ENCODE peak calls at places on chromosomes 1 and 21, in five cellular contexts. U is GM12878, N is HEK293T, F is H1, M is HCT116. O is an unnamed sample.

GRCh38 chr21:25999935-26000582 is 170.5 kb downstream of the APP start:
- DNase-seq in F (no peak), M (no peak), U (no peak), N (no peak), O (no peak)

GRCh38 chr1:42165511-42166210 is 1.1 kb upstream of the GUCA2A start:
- DNase-seq in N (peak), F (no peak), M (peak), U (no peak), O (no peak)

GRCh38 chr21:32278518-32279376 is at the start of gene MIS18A:
- DNase-seq in N (peak), U (peak), F (peak), M (peak), O (peak)

GRCh38 chr1:94535879-94536278 is 5.7 kb downstream of the F3 start:
- DNase-seq in M (no peak), F (no peak), U (no peak), N (no peak), O (no peak)

GRCh38 chr1:101738475-101738874 is 258.3 kb downstream of the OLFM3 start:
- DNase-seq in F (no peak), N (no peak), M (no peak), U (no peak), O (no peak)

GRCh38 chr1:193537266-193538003 is 351.0 kb upstream of the B3GALT2 start:
- DNase-seq in U (peak), M (no peak), N (no peak), F (no peak), O (no peak)

GRCh38 chr1:85502625-85503083 is 37.7 kb upstream of the DDAH1 start:
- DNase-seq in U (no peak), F (peak), N (peak), M (peak), O (peak)

GRCh38 chr1:160081261-160081936 is at the start of gene KCNJ9:
- DNase-seq in F (no peak), N (no peak), U (no peak), M (no peak), O (no peak)

GRCh38 chr1:16612332-16613172 is 812 bp downstream of the NBPF1 start:
- DNase-seq in F (peak), M (no peak), N (peak), U (no peak), O (peak)

GRCh38 chr1:145708063-145708462 is 895 bp upstream of the PDZK1 start:
- DNase-seq in F (no peak), U (no peak), N (no peak), M (no peak), O (no peak)

GRCh38 chr1:96968582-96969378 is 247.2 kb downstream of the PTBP2 start:
- DNase-seq in F (no peak), N (no peak), M (no peak), U (no peak), O (no peak)

GRCh38 chr1:62912028-62912638 is 128.2 kb downstream of the ATG4C start:
- DNase-seq in F (no peak), N (peak), M (no peak), U (no peak), O (no peak)

GRCh38 chr1:10733967-10734366 is 62.5 kb downstream of the CASZ1 start:
- DNase-seq in F (no peak), M (no peak), N (no peak), U (no peak), O (no peak)
- TF ChIP-seq SP1 in F (no peak), M (no peak), N (no peak), U (no peak), O (no peak)

GRCh38 chr21:22791986-22792560 is 1793.9 kb downstream of the NCAM2 start:
- DNase-seq in U (no peak), F (no peak), N (peak), M (no peak), O (no peak)
- TF ChIP-seq SP1 in U (no peak), F (no peak), N (no peak), M (no peak), O (no peak)

GRCh38 chr1:156497743-156498446 is 2.7 kb downstream of the MEF2D start:
- DNase-seq in M (no peak), U (no peak), F (no peak), N (no peak), O (no peak)

GRCh38 chr1:156498447-156499193 is 2.0 kb downstream of the MEF2D start:
- DNase-seq in M (no peak), U (no peak), F (peak), N (no peak), O (peak)

GRCh38 chr1:156499703-156500577 is 635 bp downstream of the MEF2D start:
- DNase-seq in U (no peak), M (no peak), N (peak), F (peak), O (peak)

GRCh38 chr1:156500578-156500846 is at the start of gene MEF2D:
- DNase-seq in M (no peak), N (no peak), U (no peak), F (no peak), O (no peak)

GRCh38 chr1:156499194-156499702 is 1.3 kb downstream of the MEF2D start:
- DNase-seq in N (no peak), M (no peak), F (peak), U (no peak), O (no peak)
- TF ChIP-seq SP1 in N (no peak), M (no peak), F (peak), U (no peak), O (no peak)

GRCh38 chr21:45529785-45530422 is 12.3 kb downstream of the SLC19A1 start:
- DNase-seq in F (peak), M (no peak), N (no peak), U (no peak), O (no peak)
- TF ChIP-seq SP1 in F (no peak), M (no peak), N (no peak), U (no peak), O (no peak)

GRCh38 chr1:64229307-64229706 is 25.9 kb downstream of the UBE2U start:
- DNase-seq in N (no peak), U (no peak), F (no peak), M (no peak), O (no peak)
- TF ChIP-seq SP1 in N (no peak), U (no peak), F (no peak), M (no peak), O (no peak)

GRCh38 chr1:162823231-162823630 is 32.7 kb downstream of the HSD17B7 start:
- DNase-seq in N (no peak), U (no peak), M (no peak), F (no peak), O (no peak)
- TF ChIP-seq SP1 in N (no peak), U (no peak), M (no peak), F (no peak), O (no peak)

GRCh38 chr21:22343721-22344120 is 1345.5 kb downstream of the NCAM2 start:
- DNase-seq in F (no peak), U (no peak), M (no peak), N (no peak), O (no peak)
- TF ChIP-seq SP1 in F (no peak), U (no peak), M (no peak), N (no peak), O (no peak)

GRCh38 chr1:33120436-33121231 is 39.7 kb downstream of the AZIN2 start:
- DNase-seq in U (no peak), M (no peak), F (peak), N (no peak), O (no peak)
- TF ChIP-seq SP1 in U (no peak), M (no peak), F (no peak), N (no peak), O (no peak)

GRCh38 chr1:19435851-19436465 is 49.4 kb downstream of the CAPZB start:
- DNase-seq in M (no peak), F (no peak), N (no peak), U (no peak), O (no peak)

GRCh38 chr1:19439464-19440171 is 45.7 kb downstream of the CAPZB start:
- DNase-seq in N (peak), U (no peak), F (no peak), M (no peak), O (peak)

GRCh38 chr1:19436716-19437476 is 48.4 kb downstream of the CAPZB start:
- DNase-seq in M (no peak), N (no peak), F (no peak), U (no peak), O (no peak)

GRCh38 chr1:19438552-19439196 is 46.7 kb downstream of the CAPZB start:
- DNase-seq in N (no peak), U (no peak), M (no peak), F (no peak), O (no peak)

DNA sequence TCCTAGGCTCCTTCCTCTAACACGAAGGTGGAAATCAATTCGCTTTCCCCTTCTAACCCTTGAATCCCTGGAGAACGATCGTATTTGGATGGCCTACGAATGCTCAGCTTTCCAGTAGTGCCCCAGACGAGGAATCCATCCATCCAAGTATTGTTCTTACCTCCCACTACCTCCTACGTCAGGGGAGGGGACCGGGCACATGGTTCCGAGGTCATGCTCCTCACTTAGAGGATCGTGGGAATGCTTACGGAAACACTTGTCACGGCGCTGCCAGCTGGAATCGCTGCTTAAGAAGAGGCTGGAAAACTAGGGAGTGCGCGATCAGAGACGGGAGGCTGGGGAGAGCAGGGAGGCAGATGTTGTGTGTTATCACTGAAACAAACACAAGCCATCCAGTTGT is 47.4 kb downstream of the CAPZB start:
- DNase-seq in F (no peak), U (no peak), M (no peak), N (no peak), O (no peak)
- TF ChIP-seq SP1 in F (no peak), U (no peak), M (no peak), N (no peak), O (no peak)

O was measured in WTC11.